ENCODE peak calls at places on chromosomes 13 and 19, in nine cellular contexts. F is left ventricle myocardium inferior, D is lower lobe of right lung, L is GM06990, Y is AG04450, S is lung, B is coronary artery, X is foreskin fibroblast, O is psoas muscle. N is an unnamed sample.

GRCh38 chr13:37602743-37603381 is 4.3 kb upstream of the POSTN start:
- DNase-seq in F (no peak), D (no peak), L (no peak), Y (no peak), S (no peak), B (no peak), X (no peak), O (no peak), N (peak)

GRCh38 chr19:28242317-28242927 is 970.5 kb downstream of the UQCRFS1 start:
- DNase-seq in F (no peak), D (no peak), L (no peak), Y (no peak), S (no peak), B (no peak), X (peak), O (no peak), N (peak)

GRCh38 chr13:24865158-24865557 is 101.2 kb downstream of the RNF17 start:
- DNase-seq in F (no peak), D (no peak), L (no peak), Y (no peak), S (no peak), B (no peak), X (no peak), O (no peak), N (peak)

GRCh38 chr19:10230904-10231623 is at the start of gene S1PR2:
- DNase-seq in F (peak), D (peak), L (peak), Y (peak), S (peak), B (peak), X (peak), O (peak), N (peak)

GRCh38 chr19:42062381-42062780 is 7.6 kb downstream of the GRIK5 start:
- DNase-seq in F (no peak), D (no peak), L (no peak), Y (no peak), S (no peak), B (no peak), X (no peak), O (no peak), N (no peak)

GRCh38 chr13:111239754-111240670 is 80.4 kb upstream of the TEX29 start:
- DNase-seq in F (no peak), D (no peak), L (no peak), Y (no peak), S (no peak), B (peak), X (peak), O (no peak), N (no peak)

GRCh38 chr13:72570019-72570418 is 157.4 kb downstream of the MZT1 start:
- DNase-seq in F (no peak), D (no peak), L (no peak), Y (no peak), S (no peak), B (no peak), X (no peak), O (no peak), N (no peak)

GRCh38 chr19:17123041-17123440 is 47.5 kb downstream of the MYO9B start:
- DNase-seq in F (no peak), D (no peak), L (no peak), Y (no peak), S (no peak), B (no peak), X (no peak), O (no peak), N (no peak)

DNA sequence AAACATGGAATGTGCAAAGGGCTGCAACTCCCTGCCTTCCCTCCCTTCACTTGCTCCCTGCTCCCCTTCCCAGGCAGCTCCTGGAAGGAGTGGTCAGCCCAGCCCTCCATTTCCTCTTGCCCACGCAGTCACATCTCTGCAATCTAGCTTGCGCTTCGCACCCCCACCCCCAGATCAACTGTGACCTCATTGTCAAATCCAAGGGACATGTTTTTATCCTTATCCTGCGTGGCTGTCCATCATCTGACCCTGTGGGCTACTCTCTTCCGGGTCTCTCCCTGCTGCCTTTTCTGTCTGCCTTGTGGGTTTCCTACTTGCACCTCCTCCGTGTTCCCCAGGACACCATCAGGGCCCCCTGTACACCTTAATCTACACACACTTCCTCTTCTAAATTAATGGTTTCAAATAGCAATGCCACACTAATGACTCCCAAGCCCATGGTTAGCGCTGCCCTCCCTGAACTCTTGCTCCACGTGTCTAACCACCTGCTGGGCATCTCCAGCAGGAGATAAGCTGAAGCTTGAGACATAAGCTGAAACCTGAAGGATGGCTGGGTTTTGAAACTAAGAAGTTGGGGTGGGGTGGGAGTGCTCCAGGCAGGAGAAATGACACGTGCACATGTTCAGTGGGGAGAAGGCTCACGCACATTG is 118.3 kb downstream of the USP12 start:
- DNase-seq in F (no peak), D (no peak), L (no peak), Y (no peak), S (no peak), B (no peak), X (no peak), O (no peak), N (no peak)
- H3K4me3 ChIP-seq in F (no peak), D (no peak), L (no peak), Y (no peak), S (no peak), B (no peak), X (no peak), O (no peak), N (no peak)

DNA sequence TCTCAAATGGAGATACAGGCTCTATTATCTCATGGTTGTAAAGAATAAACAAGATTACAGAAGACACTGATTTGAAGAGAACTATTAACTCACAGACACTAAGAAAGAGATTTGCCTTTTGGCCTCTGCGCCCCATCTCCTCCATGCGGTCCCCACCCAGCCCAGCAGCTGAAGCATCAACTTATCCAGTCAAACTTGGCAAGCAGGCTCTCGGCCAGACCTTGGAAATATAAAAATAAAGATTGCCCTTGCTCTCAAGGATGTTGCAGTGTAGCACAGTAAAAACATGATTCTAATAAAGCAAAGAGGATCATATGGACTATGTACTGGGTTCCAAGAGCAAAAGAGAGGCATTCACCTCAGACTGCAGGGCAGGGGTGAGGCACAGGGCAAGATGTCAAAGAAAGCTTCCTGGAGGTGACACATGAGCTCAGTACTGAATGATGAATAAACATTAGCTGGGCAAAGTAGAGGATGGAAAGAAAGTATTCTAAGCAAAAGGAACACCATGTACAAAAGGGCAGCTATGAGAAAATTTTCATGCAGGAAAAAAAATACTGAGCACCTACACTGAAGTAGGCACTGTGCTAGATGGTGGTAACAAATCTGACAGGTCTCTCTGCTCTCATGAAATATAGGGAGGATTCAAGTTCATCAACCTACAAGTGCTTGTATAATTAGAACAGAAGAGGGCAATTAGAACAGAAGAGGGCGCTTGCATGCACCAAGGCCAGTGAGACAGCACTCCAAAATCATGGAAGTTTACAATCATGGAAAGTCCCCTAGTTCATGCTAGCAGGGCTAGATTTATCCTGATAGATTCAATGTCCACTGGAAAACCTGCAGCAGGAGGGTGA is 85.0 kb downstream of the SACS start:
- DNase-seq in F (no peak), D (no peak), L (no peak), Y (no peak), S (no peak), B (no peak), X (peak), O (no peak), N (peak)
- TF ChIP-seq CTCF in F (peak), D (no peak), L (no peak), Y (no peak), S (no peak), B (no peak), X (no peak), O (no peak), N (no peak)

GRCh38 chr19:48695743-48696352 is at the start of gene FUT2:
- DNase-seq in F (no peak), D (no peak), L (no peak), Y (no peak), S (no peak), B (no peak), X (no peak), O (no peak), N (no peak)
- H3K4me3 ChIP-seq in F (peak), D (peak), L (no peak), Y (no peak), S (peak), B (peak), X (no peak), O (peak), N (no peak)

GRCh38 chr13:92743992-92744391 is 482.6 kb upstream of the GPC6 start:
- DNase-seq in F (no peak), D (no peak), L (no peak), Y (no peak), S (no peak), B (no peak), X (no peak), O (no peak), N (no peak)

GRCh38 chr13:92735909-92736308 is 490.7 kb upstream of the GPC6 start:
- DNase-seq in F (no peak), D (no peak), L (no peak), Y (no peak), S (no peak), B (no peak), X (no peak), O (no peak), N (no peak)

GRCh38 chr13:92734545-92734944 is 492.1 kb upstream of the GPC6 start:
- DNase-seq in F (no peak), D (no peak), L (no peak), Y (no peak), S (no peak), B (no peak), X (no peak), O (no peak), N (no peak)

GRCh38 chr13:92734068-92734467 is 492.5 kb upstream of the GPC6 start:
- DNase-seq in F (no peak), D (no peak), L (no peak), Y (no peak), S (no peak), B (no peak), X (no peak), O (no peak), N (no peak)

GRCh38 chr13:92739306-92739818 is 487.2 kb upstream of the GPC6 start:
- DNase-seq in F (no peak), D (no peak), L (no peak), Y (no peak), S (no peak), B (no peak), X (peak), O (no peak), N (no peak)
- TF ChIP-seq CTCF in F (no peak), D (no peak), L (no peak), Y (no peak), S (no peak), B (no peak), X (no peak), O (no peak), N (no peak)

DNA sequence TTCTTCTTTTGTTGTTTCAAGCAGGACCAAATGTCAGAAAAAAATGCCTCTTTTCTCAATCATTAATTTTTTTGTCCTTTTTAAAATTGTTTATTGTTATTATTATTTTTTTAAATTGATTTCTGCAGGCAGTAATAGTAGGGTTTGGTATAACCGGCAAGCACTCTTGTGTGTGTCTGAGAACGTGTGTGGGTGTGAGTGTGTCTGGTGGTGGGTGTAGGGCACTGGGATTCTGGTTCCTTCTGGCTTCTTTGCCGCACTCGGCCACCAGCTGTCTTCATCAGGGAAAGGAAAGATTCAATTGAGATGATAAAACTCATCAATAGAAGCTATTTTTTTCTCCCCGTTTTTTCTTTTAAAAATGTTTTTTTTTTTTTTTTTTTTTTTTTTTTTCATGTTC is 56.4 kb downstream of the IER2 start:
- DNase-seq in F (no peak), D (no peak), L (no peak), Y (no peak), S (no peak), B (no peak), X (no peak), O (no peak), N (no peak)
- H3K4me3 ChIP-seq in F (no peak), D (no peak), L (no peak), Y (no peak), S (no peak), B (no peak), X (no peak), O (no peak), N (no peak)

N was measured in fibroblast of the aortic adventitia.